ENCODE peak calls at places on chromosome 21, in four cellular contexts. One of them, this sample, is unnamed.

GRCh38 chr21:32256873-32257620 is 21.8 kb downstream of the MIS18A start:
- DNase-seq in H1: no peak
- DNase-seq in GM12878: no peak
- DNase-seq in HepG2: no peak
- DNase-seq in this sample: no peak

GRCh38 chr21:19228241-19228640 is 824.7 kb upstream of the TMPRSS15 start:
- DNase-seq in H1: no peak
- DNase-seq in GM12878: no peak
- DNase-seq in HepG2: no peak
- DNase-seq in this sample: no peak

GRCh38 chr21:43362306-43362927 is 64.5 kb downstream of the SIK1 start:
- DNase-seq in H1: peak; percentile 63
- DNase-seq in GM12878: no peak
- DNase-seq in HepG2: no peak
- DNase-seq in this sample: no peak

GRCh38 chr21:33036430-33037162 is 10.9 kb downstream of the OLIG2 start:
- DNase-seq in H1: peak; percentile 49
- DNase-seq in GM12878: no peak
- DNase-seq in HepG2: no peak
- DNase-seq in this sample: no peak

GRCh38 chr21:42235593-42235992 is 16.7 kb downstream of the ABCG1 start:
- DNase-seq in H1: no peak
- DNase-seq in GM12878: no peak
- DNase-seq in HepG2: no peak
- DNase-seq in this sample: no peak

GRCh38 chr21:14569868-14570267 is 23.8 kb upstream of the SAMSN1 start:
- DNase-seq in H1: no peak
- DNase-seq in GM12878: no peak
- DNase-seq in HepG2: no peak
- DNase-seq in this sample: no peak

GRCh38 chr21:43188181-43188580 is 19.4 kb downstream of the CRYAA start:
- DNase-seq in H1: no peak
- DNase-seq in GM12878: no peak
- DNase-seq in HepG2: no peak
- DNase-seq in this sample: no peak

GRCh38 chr21:39444406-39445145 is 1.0 kb downstream of the LCA5L start:
- DNase-seq in H1: no peak
- DNase-seq in GM12878: no peak
- DNase-seq in HepG2: no peak
- DNase-seq in this sample: no peak

GRCh38 chr21:33427051-33427450 is 23.8 kb downstream of the IFNGR2 start:
- DNase-seq in H1: no peak
- DNase-seq in GM12878: no peak
- DNase-seq in HepG2: no peak
- DNase-seq in this sample: no peak

GRCh38 chr21:14548751-14549150 is 2.6 kb upstream of the SAMSN1 start:
- DNase-seq in H1: no peak
- DNase-seq in GM12878: no peak
- DNase-seq in HepG2: no peak
- DNase-seq in this sample: no peak

GRCh38 chr21:22235866-22236590 is 1237.8 kb downstream of the NCAM2 start:
- DNase-seq in H1: no peak
- DNase-seq in GM12878: no peak
- DNase-seq in HepG2: no peak
- DNase-seq in this sample: no peak

GRCh38 chr21:38679531-38679930 is 126.2 kb upstream of the ETS2 start:
- DNase-seq in H1: no peak
- DNase-seq in GM12878: peak; percentile 9
- DNase-seq in HepG2: no peak
- DNase-seq in this sample: no peak

DNA sequence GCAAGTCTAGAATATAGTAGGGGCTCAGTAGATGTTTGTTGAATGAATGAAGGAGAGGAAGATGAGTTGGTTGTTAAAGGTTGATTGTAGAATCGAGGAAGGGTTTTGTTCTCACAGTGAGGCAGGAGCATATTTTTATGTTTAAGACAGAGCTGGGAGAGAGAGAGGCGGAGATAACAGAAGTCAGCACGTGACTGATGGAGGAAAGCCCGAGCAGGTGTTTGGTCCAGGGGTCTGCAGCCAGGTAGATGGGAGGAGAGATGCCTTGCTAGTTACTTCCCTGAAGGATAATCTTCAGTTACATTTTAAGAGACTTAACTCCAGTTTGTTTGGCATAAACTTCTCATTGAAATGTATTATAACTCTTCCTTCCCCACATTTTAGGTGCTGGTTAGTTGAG is 86.8 kb downstream of the DYRK1A start:
- DNase-seq in H1: no peak
- DNase-seq in GM12878: no peak
- DNase-seq in HepG2: no peak
- DNase-seq in this sample: no peak
- H3K9ac ChIP-seq in H1: no peak overlapping the region
- H3K9ac ChIP-seq in GM12878: no peak overlapping the region
- H3K9ac ChIP-seq in HepG2: no peak overlapping the region
- H3K9ac ChIP-seq in this sample: no peak overlapping the region

GRCh38 chr21:46096997-46097825 is 701 bp upstream of the COL6A2 start:
- DNase-seq in H1: peak; percentile 53
- DNase-seq in GM12878: no peak
- DNase-seq in HepG2: no peak
- DNase-seq in this sample: no peak

GRCh38 chr21:46095106-46095719 is 2.7 kb upstream of the COL6A2 start:
- DNase-seq in H1: no peak
- DNase-seq in GM12878: no peak
- DNase-seq in HepG2: no peak
- DNase-seq in this sample: no peak

GRCh38 chr21:46097826-46098286 is at the start of gene COL6A2:
- DNase-seq in H1: peak; percentile 89
- DNase-seq in GM12878: no peak
- DNase-seq in HepG2: no peak
- DNase-seq in this sample: peak; percentile 39

GRCh38 chr21:46095814-46096595 is 1.9 kb upstream of the COL6A2 start:
- DNase-seq in H1: peak; percentile 41
- DNase-seq in GM12878: no peak
- DNase-seq in HepG2: no peak
- DNase-seq in this sample: no peak

DNA sequence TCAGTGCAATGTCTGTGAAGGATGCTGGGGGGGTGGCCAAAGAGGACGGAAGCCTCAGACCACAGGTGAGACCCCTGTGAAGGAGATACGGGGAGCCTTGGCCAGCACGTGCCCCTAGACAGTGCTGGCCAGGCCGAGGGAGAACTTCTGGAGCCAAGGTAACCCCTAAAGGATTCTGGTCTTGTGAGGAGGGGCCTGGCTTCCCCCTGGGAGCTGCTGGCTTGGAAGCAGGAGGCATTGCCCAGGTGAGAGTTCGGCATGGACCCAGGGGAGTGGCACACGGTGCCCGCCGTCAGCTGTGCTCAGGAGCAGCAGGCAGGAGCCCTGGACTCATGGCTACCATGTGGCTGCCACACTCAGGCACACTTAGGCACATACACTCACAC is 1.3 kb upstream of the COL6A2 start:
- DNase-seq in H1: peak; percentile 41
- DNase-seq in GM12878: no peak
- DNase-seq in HepG2: no peak
- DNase-seq in this sample: no peak
- TF ChIP-seq SUZ12 in H1: no peak
- TF ChIP-seq SUZ12 in GM12878: no peak
- TF ChIP-seq SUZ12 in HepG2: no peak
- TF ChIP-seq SUZ12 in this sample: no peak

GRCh38 chr21:36202721-36203602 is 46.3 kb downstream of the DOP1B start:
- DNase-seq in H1: no peak
- DNase-seq in GM12878: no peak
- DNase-seq in HepG2: no peak
- DNase-seq in this sample: no peak
- H3K9ac ChIP-seq in H1: no peak overlapping the region
- H3K9ac ChIP-seq in GM12878: no peak overlapping the region
- H3K9ac ChIP-seq in HepG2: no peak overlapping the region
- H3K9ac ChIP-seq in this sample: no peak overlapping the region

DNA sequence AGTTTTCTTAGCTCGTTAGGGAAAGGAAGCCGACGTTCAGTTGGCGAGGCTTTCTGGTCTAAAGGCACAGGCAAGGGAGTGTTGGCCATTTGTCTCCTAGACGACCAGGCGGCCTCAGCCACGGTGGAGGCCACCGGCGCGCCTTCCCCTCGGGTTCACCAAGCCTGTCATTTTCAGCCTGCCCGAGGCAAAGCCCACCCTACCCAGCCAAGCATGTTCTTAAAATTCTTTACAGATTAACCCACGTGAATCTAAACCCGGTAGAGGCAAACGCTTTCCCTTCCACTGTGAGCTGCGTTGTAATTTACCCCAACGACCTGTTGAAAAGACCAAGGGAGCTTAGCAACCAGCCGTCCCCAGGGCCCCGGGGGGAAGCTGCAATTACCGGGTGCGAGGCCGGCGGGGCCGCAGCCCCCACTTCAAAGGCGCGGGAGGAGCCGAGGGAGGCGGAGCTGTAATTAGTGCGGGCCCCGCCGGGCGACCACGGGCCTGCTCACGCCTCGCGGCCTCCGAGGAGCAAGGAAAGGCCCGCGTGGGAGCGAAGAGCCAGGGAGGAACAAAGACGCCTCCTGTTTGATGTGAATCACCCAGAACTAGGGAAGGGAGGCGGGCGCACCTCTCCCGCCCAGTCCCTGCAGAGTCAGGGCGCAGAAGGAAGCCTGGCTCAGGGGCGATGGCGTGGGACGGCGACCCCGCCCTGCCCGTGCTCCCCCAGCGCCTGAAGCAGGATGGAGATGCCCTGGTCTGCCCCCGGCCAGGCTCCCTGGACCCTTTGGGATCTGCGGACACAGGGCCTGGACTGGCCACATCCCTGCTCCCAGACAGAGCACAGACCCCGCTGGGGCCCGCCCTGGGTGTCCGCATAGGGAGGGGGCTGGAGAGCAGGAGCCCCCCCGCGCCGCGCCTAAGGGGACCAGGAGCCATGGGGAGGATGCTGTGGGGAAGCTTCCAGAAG is 12.1 kb upstream of the TSPEAR start:
- DNase-seq in H1: peak; percentile 62
- DNase-seq in GM12878: no peak
- DNase-seq in HepG2: no peak
- DNase-seq in this sample: no peak
- TF ChIP-seq SUZ12 in H1: no peak
- TF ChIP-seq SUZ12 in GM12878: no peak
- TF ChIP-seq SUZ12 in HepG2: no peak
- TF ChIP-seq SUZ12 in this sample: no peak

GRCh38 chr21:46557469-46557868 is 47.4 kb downstream of the S100B start:
- DNase-seq in H1: no peak
- DNase-seq in GM12878: no peak
- DNase-seq in HepG2: no peak
- DNase-seq in this sample: no peak

GRCh38 chr21:46561448-46562095 is 43.3 kb downstream of the S100B start:
- DNase-seq in H1: no peak
- DNase-seq in GM12878: no peak
- DNase-seq in HepG2: no peak
- DNase-seq in this sample: no peak

GRCh38 chr21:46557919-46558392 is 46.9 kb downstream of the S100B start:
- DNase-seq in H1: peak; percentile 36
- DNase-seq in GM12878: no peak
- DNase-seq in HepG2: no peak
- DNase-seq in this sample: no peak

GRCh38 chr21:46560568-46561447 is 44.1 kb downstream of the S100B start:
- DNase-seq in H1: no peak
- DNase-seq in GM12878: no peak
- DNase-seq in HepG2: no peak
- DNase-seq in this sample: no peak

GRCh38 chr21:46559291-46559983 is 45.4 kb downstream of the S100B start:
- DNase-seq in H1: peak; percentile 41
- DNase-seq in GM12878: peak; percentile 34
- DNase-seq in HepG2: peak; percentile 41
- DNase-seq in this sample: no peak
- H3K9ac ChIP-seq in H1: no peak overlapping the region
- H3K9ac ChIP-seq in GM12878: no peak overlapping the region
- H3K9ac ChIP-seq in HepG2: no peak overlapping the region
- H3K9ac ChIP-seq in this sample: no peak overlapping the region

DNA sequence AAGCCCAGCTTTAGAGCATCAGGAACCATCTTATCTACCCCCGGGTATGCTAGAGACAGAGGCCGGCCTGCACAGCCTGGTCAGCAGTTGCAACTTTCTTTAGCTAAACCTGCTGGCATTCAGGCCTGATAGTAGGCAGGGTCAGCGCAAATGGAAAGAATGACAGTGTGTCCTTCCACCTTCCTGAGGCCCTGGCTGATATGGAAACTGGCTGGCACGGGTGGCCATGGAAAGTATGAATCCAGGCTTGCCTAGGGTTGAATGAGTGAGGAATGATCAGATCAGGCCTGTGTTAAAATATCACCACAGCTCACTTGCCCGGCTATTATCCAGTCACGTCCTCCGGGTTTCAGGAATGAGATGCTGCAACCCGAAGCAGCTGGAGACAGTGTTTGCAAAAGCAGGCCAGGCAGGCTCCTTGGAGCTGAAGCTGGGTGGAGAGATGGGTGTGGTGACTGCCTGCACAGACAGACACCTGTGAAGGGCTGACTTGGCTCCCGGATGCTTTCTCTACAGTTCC is 34.7 kb downstream of the RCAN1 start:
- DNase-seq in H1: no peak
- DNase-seq in GM12878: no peak
- DNase-seq in HepG2: no peak
- DNase-seq in this sample: no peak
- TF ChIP-seq SUZ12 in H1: no peak
- TF ChIP-seq SUZ12 in GM12878: no peak
- TF ChIP-seq SUZ12 in HepG2: no peak
- TF ChIP-seq SUZ12 in this sample: no peak

This sample was measured in NT2/D1.